ENCODE peak calls at places on chromosomes 1 and 21, in five cellular contexts. E is HepG2, Y is H1, U is NT2/D1, B is GM12878. L is an unnamed sample.

GRCh38 chr1:67052741-67053534 is 1.0 kb downstream of the SLC35D1 start:
- DNase-seq in E (peak), B (no peak), Y (no peak), U (peak), L (peak)

GRCh38 chr21:17690078-17690494 is 77.4 kb upstream of the BTG3 start:
- DNase-seq in E (no peak), U (no peak), Y (no peak), B (no peak), L (no peak)

GRCh38 chr21:46052703-46053651 is 44.9 kb upstream of the COL6A2 start:
- DNase-seq in B (no peak), Y (no peak), E (no peak), U (no peak), L (no peak)

GRCh38 chr21:39314155-39315027 is 959 bp upstream of the BRWD1 start:
- DNase-seq in E (peak), Y (no peak), U (peak), B (no peak), L (peak)

GRCh38 chr1:115400891-115401290 is 62.8 kb upstream of the NGF start:
- DNase-seq in B (no peak), Y (no peak), U (no peak), E (no peak), L (no peak)

GRCh38 chr1:10897981-10898728 is 101.7 kb upstream of the CASZ1 start:
- DNase-seq in Y (no peak), E (no peak), B (no peak), U (no peak), L (no peak)

GRCh38 chr1:241413974-241414373 is 57.0 kb upstream of the RGS7 start:
- DNase-seq in B (no peak), E (no peak), U (no peak), Y (no peak), L (no peak)

GRCh38 chr1:43549921-43550597 is 19.4 kb downstream of the PTPRF start:
- DNase-seq in E (no peak), Y (peak), U (peak), B (no peak), L (no peak)

GRCh38 chr1:58017641-58018040 is 528.9 kb downstream of the OMA1 start:
- DNase-seq in Y (no peak), U (no peak), E (no peak), B (no peak), L (no peak)

GRCh38 chr1:167136191-167136614 is 42.3 kb downstream of the STYXL2 start:
- DNase-seq in Y (no peak), B (no peak), U (peak), E (no peak), L (no peak)

GRCh38 chr1:108028841-108029401 is 63.9 kb upstream of the VAV3 start:
- DNase-seq in B (no peak), Y (no peak), E (no peak), U (no peak), L (no peak)

GRCh38 chr1:240309804-240310203 is 218.1 kb downstream of the FMN2 start:
- DNase-seq in Y (no peak), E (no peak), U (no peak), B (no peak), L (no peak)

GRCh38 chr1:205316179-205316578 is 5.4 kb downstream of the NUAK2 start:
- DNase-seq in U (no peak), E (no peak), Y (no peak), B (no peak), L (no peak)

GRCh38 chr21:42435833-42436232 is 32.1 kb downstream of the UBASH3A start:
- DNase-seq in Y (no peak), U (no peak), B (no peak), E (no peak), L (no peak)

GRCh38 chr1:185961664-185962063 is 227.5 kb downstream of the HMCN1 start:
- DNase-seq in U (no peak), E (no peak), Y (no peak), B (no peak), L (no peak)

GRCh38 chr1:31760901-31761470 is 3.2 kb downstream of the ADGRB2 start:
- DNase-seq in E (peak), Y (peak), B (no peak), U (peak), L (no peak)

GRCh38 chr1:94801919-94802546 is 18.1 kb upstream of the SLC44A3 start:
- DNase-seq in E (peak), Y (no peak), B (no peak), U (peak), L (no peak)

GRCh38 chr1:94327001-94327685 is 89.8 kb upstream of the ARHGAP29 start:
- DNase-seq in U (peak), Y (peak), E (no peak), B (no peak), L (peak)

GRCh38 chr1:210328746-210329488 is at the start of gene HHAT:
- DNase-seq in B (no peak), E (peak), Y (peak), U (peak), L (peak)

GRCh38 chr1:116286541-116286971 is 86.5 kb upstream of the ATP1A1 start:
- DNase-seq in B (no peak), E (peak), Y (no peak), U (no peak), L (no peak)

GRCh38 chr1:85137660-85138059 is 63.2 kb downstream of the SYDE2 start:
- DNase-seq in B (no peak), E (peak), Y (no peak), U (no peak), L (no peak)

GRCh38 chr1:22711071-22711470 is 432 bp downstream of the EPHB2 start:
- DNase-seq in E (no peak), Y (no peak), B (no peak), U (no peak), L (peak)

GRCh38 chr1:22710688-22711024 is at the start of gene EPHB2:
- DNase-seq in E (no peak), Y (peak), U (no peak), B (no peak), L (peak)

GRCh38 chr1:22712502-22713271 is 2.0 kb downstream of the EPHB2 start:
- DNase-seq in E (no peak), B (no peak), U (no peak), Y (no peak), L (no peak)

GRCh38 chr1:22709891-22710687 is 550 bp upstream of the EPHB2 start:
- DNase-seq in E (no peak), Y (peak), B (no peak), U (no peak), L (peak)

GRCh38 chr1:22711591-22712501 is 1.2 kb downstream of the EPHB2 start:
- DNase-seq in B (no peak), E (no peak), U (no peak), Y (no peak), L (no peak)
- TF ChIP-seq SUZ12 in B (no peak), E (no peak), U (no peak), Y (peak), L (no peak)

GRCh38 chr21:35249636-35250035 is 200.5 kb upstream of the RUNX1 start:
- DNase-seq in B (no peak), E (no peak), U (no peak), Y (no peak), L (no peak)

GRCh38 chr21:35239811-35240219 is 190.7 kb upstream of the RUNX1 start:
- DNase-seq in E (no peak), Y (no peak), B (no peak), U (no peak), L (peak)

GRCh38 chr21:35243171-35243570 is 194.1 kb upstream of the RUNX1 start:
- DNase-seq in Y (no peak), B (no peak), E (no peak), U (no peak), L (no peak)

GRCh38 chr21:35244514-35244913 is 195.4 kb upstream of the RUNX1 start:
- DNase-seq in Y (no peak), B (no peak), U (no peak), E (no peak), L (no peak)
- TF ChIP-seq SUZ12 in Y (no peak), B (no peak), U (no peak), E (no peak), L (no peak)

DNA sequence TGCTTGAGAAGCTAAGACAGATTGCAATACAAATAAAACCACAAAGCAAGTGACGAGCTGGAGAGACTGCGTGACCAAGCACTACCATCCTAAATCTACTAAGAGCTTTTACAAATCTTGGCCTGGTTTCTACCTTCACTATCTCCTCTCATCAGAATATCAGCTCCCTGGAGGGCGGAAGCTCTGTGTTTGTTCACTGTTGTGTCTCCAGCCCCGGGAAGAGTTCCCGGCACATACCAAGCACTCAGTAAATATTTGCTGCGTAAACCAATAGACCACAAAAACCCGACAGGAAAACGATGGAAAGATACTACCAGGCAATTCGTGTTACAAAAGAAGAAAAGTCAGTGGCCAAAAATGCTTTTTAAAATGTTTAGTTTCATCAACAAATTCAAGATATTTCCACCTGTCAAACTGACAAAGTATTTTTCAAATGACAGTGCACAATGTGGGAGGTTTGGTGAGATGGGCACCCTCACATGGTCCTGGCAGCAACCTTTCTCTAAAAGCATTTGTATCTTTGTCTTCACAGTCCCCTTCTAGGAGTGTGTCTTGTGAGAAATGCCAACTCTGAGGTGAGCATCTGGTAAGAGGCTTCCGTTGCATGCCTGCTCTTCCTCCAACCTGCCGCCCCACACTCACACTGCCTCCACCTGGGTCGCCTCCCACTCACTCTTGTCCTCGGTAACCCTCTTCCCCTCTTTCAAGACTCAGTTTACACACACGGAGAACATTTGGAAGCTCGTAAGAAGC is 34.7 kb downstream of the SLC1A7 start:
- DNase-seq in Y (no peak), E (peak), B (no peak), U (no peak), L (no peak)
- TF ChIP-seq SUZ12 in Y (no peak), E (no peak), B (no peak), U (no peak), L (no peak)

DNA sequence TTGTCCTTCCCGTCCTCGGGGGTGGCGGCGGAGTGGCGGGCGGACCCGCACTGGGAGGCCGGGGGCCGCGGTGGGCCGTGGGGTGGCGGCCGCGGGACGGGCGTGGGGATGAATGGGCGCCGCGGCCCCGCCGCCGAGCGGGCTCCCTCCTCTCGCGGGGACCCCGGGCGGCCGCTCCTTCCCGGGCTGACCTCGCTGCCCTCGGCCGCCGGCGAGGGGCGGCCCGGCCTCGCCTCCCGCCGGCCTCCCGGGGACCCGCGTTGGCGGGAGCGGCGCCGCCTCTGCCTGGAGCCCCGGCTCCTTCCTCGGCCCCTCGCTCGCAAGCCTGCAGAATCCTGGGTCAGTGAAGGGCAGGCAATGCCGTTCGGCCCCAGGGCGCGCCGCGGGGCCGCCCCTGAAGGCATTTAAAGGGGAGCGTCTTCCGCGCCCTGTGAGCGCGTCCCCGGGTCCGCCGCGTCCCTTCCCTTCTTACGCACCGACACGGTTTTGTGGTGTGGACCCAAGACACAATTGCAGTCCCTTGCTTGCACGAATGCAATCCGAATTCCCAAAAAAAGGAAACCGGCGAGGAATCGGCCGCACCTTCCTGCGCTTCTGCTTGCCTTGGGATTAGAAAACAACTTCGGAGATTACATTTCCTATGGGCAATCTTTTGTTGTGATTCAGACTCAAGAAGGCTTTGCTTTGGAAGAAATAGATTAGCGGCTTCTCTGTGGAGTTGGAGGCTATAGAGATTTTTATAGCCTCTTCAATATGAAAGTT is 776 bp downstream of the ITSN1 start:
- DNase-seq in B (no peak), Y (peak), U (no peak), E (no peak), L (peak)
- TF ChIP-seq SUZ12 in B (no peak), Y (no peak), U (no peak), E (no peak), L (no peak)

GRCh38 chr1:30330644-30331043 is 392.7 kb downstream of the MATN1 start:
- DNase-seq in Y (peak), E (no peak), U (no peak), B (no peak), L (no peak)
- TF ChIP-seq SUZ12 in Y (no peak), E (no peak), U (no peak), B (no peak), L (no peak)